ENCODE peak calls at places on chromosomes 2 and 18, in seven cellular contexts. Z, Q, A, W, C, V and L are unnamed samples.
A peak's percentile ranks its signal among the peaks of the same experiment; 100 is the strongest.

GRCh38 chr2:236743623-236744280 is 174.1 kb downstream of the ACKR3 start:
- DNase-seq in Z (no peak), Q (no peak), A (no peak), W (no peak), C (no peak), V (no peak), L (no peak)

GRCh38 chr2:205527801-205528200 is 154.5 kb upstream of the NRP2 start:
- DNase-seq in Z (no peak), Q (no peak), A (no peak), W (no peak), C (no peak), V (no peak), L (no peak)

GRCh38 chr18:8279348-8279747 is 329.9 kb upstream of the RAB12 start:
- DNase-seq in Z (no peak), Q (no peak), A (no peak), W (no peak), C (no peak), V (no peak), L (no peak)

GRCh38 chr18:75210274-75211001 is at the start of gene TSHZ1:
- DNase-seq in Z (peak; percentile 85), Q (peak; percentile 63), A (peak; percentile 59), W (no peak), C (no peak), V (peak; percentile 79), L (no peak)

GRCh38 chr2:200654823-200655222 is 69.0 kb downstream of the AOX1 start:
- DNase-seq in Z (no peak), Q (no peak), A (no peak), W (no peak), C (no peak), V (no peak), L (no peak)

GRCh38 chr18:48418409-48419267 is 9.5 kb upstream of the ZBTB7C start:
- DNase-seq in Z (no peak), Q (no peak), A (no peak), W (no peak), C (no peak), V (no peak), L (no peak)

GRCh38 chr18:32200766-32201165 is 10.9 kb downstream of the MEP1B start:
- DNase-seq in Z (no peak), Q (no peak), A (no peak), W (no peak), C (no peak), V (peak; percentile 42), L (no peak)

GRCh38 chr2:161436411-161436810 is 20.3 kb downstream of the TBR1 start:
- DNase-seq in Z (no peak), Q (no peak), A (no peak), W (no peak), C (no peak), V (no peak), L (no peak)

GRCh38 chr2:127080226-127080940 is 26.6 kb downstream of the BIN1 start:
- DNase-seq in Z (peak; percentile 38), Q (peak; percentile 66), A (no peak), W (no peak), C (no peak), V (no peak), L (no peak)

GRCh38 chr2:85886585-85886984 is 2.2 kb downstream of the ST3GAL5 start:
- DNase-seq in Z (no peak), Q (peak; percentile 40), A (no peak), W (no peak), C (no peak), V (no peak), L (no peak)

GRCh38 chr18:2240311-2240705 is 331.0 kb downstream of the METTL4 start:
- DNase-seq in Z (no peak), Q (no peak), A (no peak), W (no peak), C (no peak), V (no peak), L (no peak)

GRCh38 chr2:239580199-239580527 is 179.3 kb upstream of the HDAC4 start:
- DNase-seq in Z (no peak), Q (no peak), A (no peak), W (no peak), C (no peak), V (no peak), L (no peak)

GRCh38 chr2:128775401-128776285 is 457.0 kb upstream of the HS6ST1 start:
- DNase-seq in Z (no peak), Q (no peak), A (no peak), W (no peak), C (peak; percentile 27), V (no peak), L (no peak)

GRCh38 chr2:155145758-155146229 is 447.3 kb downstream of the KCNJ3 start:
- DNase-seq in Z (no peak), Q (no peak), A (peak; percentile 94), W (peak; percentile 13), C (no peak), V (no peak), L (peak; percentile 8)

GRCh38 chr18:13501896-13502295 is 224.5 kb downstream of the FAM210A start:
- DNase-seq in Z (no peak), Q (no peak), A (peak; percentile 57), W (peak; percentile 50), C (no peak), V (no peak), L (peak; percentile 40)

GRCh38 chr2:169397697-169398096 is 35.4 kb upstream of the LRP2 start:
- DNase-seq in Z (no peak), Q (peak; percentile 32), A (no peak), W (no peak), C (no peak), V (peak; percentile 25), L (no peak)

GRCh38 chr18:79393626-79394401 is 1.9 kb upstream of the NFATC1 start:
- DNase-seq in Z (peak; percentile 28), Q (peak; percentile 77), A (no peak), W (no peak), C (peak; percentile 78), V (peak; percentile 83), L (no peak)

GRCh38 chr2:50181212-50181611 is 850.7 kb downstream of the NRXN1 start:
- DNase-seq in Z (no peak), Q (no peak), A (no peak), W (no peak), C (no peak), V (no peak), L (no peak)

GRCh38 chr2:85872536-85873161 is 16.1 kb downstream of the ST3GAL5 start:
- DNase-seq in Z (no peak), Q (no peak), A (no peak), W (no peak), C (peak; percentile 55), V (no peak), L (no peak)

GRCh38 chr2:119546446-119546765 is 2.2 kb downstream of the CFAP221 start:
- DNase-seq in Z (no peak), Q (peak; percentile 40), A (no peak), W (no peak), C (no peak), V (no peak), L (no peak)

GRCh38 chr2:202932425-202933138 is 20.5 kb downstream of the CARF start:
- DNase-seq in Z (no peak), Q (no peak), A (no peak), W (no peak), C (no peak), V (no peak), L (no peak)

GRCh38 chr2:63977904-63978303 is 41.3 kb downstream of the VPS54 start:
- DNase-seq in Z (no peak), Q (no peak), A (peak; percentile 56), W (peak; percentile 2), C (no peak), V (no peak), L (no peak)
- TF ChIP-seq TAF1 in Z (no peak), Q (no peak), A (no peak), W (no peak), C (no peak), V (no peak), L (no peak)

GRCh38 chr18:68414407-68414806 is 300.5 kb downstream of the TMX3 start:
- DNase-seq in Z (no peak), Q (no peak), A (no peak), W (no peak), C (no peak), V (no peak), L (no peak)

GRCh38 chr18:68417826-68418225 is 297.1 kb downstream of the TMX3 start:
- DNase-seq in Z (no peak), Q (no peak), A (no peak), W (no peak), C (no peak), V (no peak), L (no peak)

GRCh38 chr18:68418881-68419280 is 296.0 kb downstream of the TMX3 start:
- DNase-seq in Z (no peak), Q (no peak), A (no peak), W (no peak), C (no peak), V (no peak), L (no peak)

GRCh38 chr18:68417166-68417776 is 297.6 kb downstream of the TMX3 start:
- DNase-seq in Z (no peak), Q (no peak), A (no peak), W (no peak), C (no peak), V (no peak), L (no peak)

DNA sequence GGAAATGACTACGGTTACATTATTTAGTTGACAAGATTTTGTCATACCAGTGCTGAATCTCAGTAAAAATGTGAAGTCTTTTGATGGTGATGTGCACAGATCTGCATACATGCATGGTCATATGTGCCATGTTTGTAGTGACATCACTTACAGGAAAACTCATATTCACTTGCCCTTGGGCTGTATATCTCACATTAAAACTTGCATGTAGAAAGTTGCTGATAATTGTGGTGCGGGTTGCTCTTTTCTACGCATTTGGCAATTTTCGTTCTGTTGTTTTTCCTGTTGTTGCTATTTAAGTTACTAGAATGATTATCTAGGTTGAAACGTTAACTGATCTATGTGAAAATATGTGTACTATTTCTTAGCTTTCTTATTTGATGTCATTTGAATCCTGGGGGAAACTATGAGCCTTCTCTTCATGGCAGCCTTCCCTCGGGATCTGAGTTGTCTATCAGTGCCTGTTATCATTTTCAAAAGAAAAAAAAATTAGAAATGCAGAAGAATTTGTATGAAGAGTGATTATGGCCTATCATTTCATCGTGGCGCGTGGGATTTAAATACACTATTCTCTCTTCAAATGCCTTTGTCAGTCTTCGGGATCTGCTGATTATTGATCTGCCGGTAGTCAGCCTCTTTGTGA is 296.6 kb downstream of the TMX3 start:
- DNase-seq in Z (no peak), Q (no peak), A (no peak), W (no peak), C (no peak), V (no peak), L (no peak)
- TF ChIP-seq POLR2AphosphoS5 in Z (no peak), Q (no peak), A (no peak), W (no peak), C (no peak), V (no peak), L (no peak)

DNA sequence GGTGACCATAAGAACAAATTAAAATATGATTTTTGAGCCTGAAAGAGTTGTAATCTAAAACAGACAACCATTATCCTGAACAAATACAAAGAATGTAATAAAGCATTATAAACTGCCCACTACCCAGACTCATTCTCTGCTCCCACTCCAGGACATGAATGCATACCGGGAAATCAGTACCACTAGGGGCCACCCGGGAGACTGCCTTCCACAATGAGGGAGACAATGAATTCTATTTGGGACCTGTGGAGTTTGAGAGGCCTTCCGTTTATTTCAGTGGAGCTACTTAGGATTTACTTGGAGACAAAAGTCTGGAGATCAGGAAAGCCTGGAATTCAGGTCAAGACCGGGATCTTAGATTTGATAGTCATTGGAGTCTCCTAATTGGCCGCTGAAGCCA is 50.0 kb downstream of the NAB1 start:
- DNase-seq in Z (peak; percentile 14), Q (peak; percentile 18), A (no peak), W (no peak), C (no peak), V (no peak), L (no peak)
- TF ChIP-seq TAF1 in Z (no peak), Q (no peak), A (no peak), W (no peak), C (no peak), V (no peak), L (no peak)

GRCh38 chr2:36369163-36369562 is 13.6 kb downstream of the CRIM1 start:
- DNase-seq in Z (no peak), Q (no peak), A (no peak), W (no peak), C (no peak), V (no peak), L (no peak)
- TF ChIP-seq POLR2AphosphoS5 in Z (no peak), Q (no peak), A (no peak), W (no peak), C (no peak), V (no peak), L (no peak)